ENCODE peak calls at places on chromosomes 5 and 9, in ten cellular contexts. P, W, T, X, Q, G, V, O, Y and Z are unnamed samples.

GRCh38 chr5:175715627-175716522 is 58.0 kb downstream of the HRH2 start:
- DNase-seq in P (no peak), W (no peak), T (no peak), X (no peak), Q (no peak), G (no peak), V (no peak), O (no peak), Y (no peak), Z (no peak)

GRCh38 chr9:135437259-135437658 is 42.3 kb upstream of the PPP1R26 start:
- DNase-seq in P (no peak), W (no peak), T (no peak), X (no peak), Q (no peak), G (no peak), V (no peak), O (no peak), Y (no peak), Z (no peak)

GRCh38 chr9:124450241-124450924 is at the start of gene ADGRD2:
- DNase-seq in P (peak; percentile 83), W (no peak), T (no peak), X (no peak), Q (peak; percentile 40), G (peak; percentile 37), V (peak; percentile 98), O (no peak), Y (peak; percentile 23), Z (peak; percentile 15)

GRCh38 chr5:177447066-177447610 is 524 bp downstream of the PRR7 start:
- DNase-seq in P (peak; percentile 82), W (peak; percentile 83), T (peak; percentile 83), X (no peak), Q (peak; percentile 94), G (peak; percentile 53), V (peak; percentile 97), O (no peak), Y (peak; percentile 74), Z (peak; percentile 67)

GRCh38 chr5:35869705-35870277 is 13.1 kb downstream of the IL7R start:
- DNase-seq in P (no peak), W (no peak), T (no peak), X (no peak), Q (no peak), G (no peak), V (no peak), O (no peak), Y (no peak), Z (no peak)

GRCh38 chr5:109529520-109529919 is 119.7 kb upstream of the PJA2 start:
- DNase-seq in P (no peak), W (no peak), T (no peak), X (no peak), Q (no peak), G (peak; percentile 66), V (no peak), O (no peak), Y (peak; percentile 42), Z (peak; percentile 57)

GRCh38 chr9:8825600-8826147 is 1026.1 kb upstream of the DMAC1 start:
- DNase-seq in P (no peak), W (no peak), T (no peak), X (no peak), Q (no peak), G (no peak), V (no peak), O (no peak), Y (no peak), Z (no peak)

GRCh38 chr9:93829271-93830223 is 125.6 kb downstream of the BARX1 start:
- DNase-seq in P (no peak), W (no peak), T (no peak), X (no peak), Q (no peak), G (no peak), V (peak; percentile 18), O (no peak), Y (no peak), Z (no peak)

GRCh38 chr5:168611163-168611562 is 32.0 kb upstream of the PANK3 start:
- DNase-seq in P (no peak), W (no peak), T (no peak), X (no peak), Q (no peak), G (peak; percentile 52), V (no peak), O (no peak), Y (peak; percentile 59), Z (no peak)

GRCh38 chr9:91711755-91712591 is 238.1 kb downstream of the ROR2 start:
- DNase-seq in P (no peak), W (peak; percentile 74), T (peak; percentile 76), X (no peak), Q (no peak), G (peak; percentile 72), V (no peak), O (no peak), Y (no peak), Z (no peak)

GRCh38 chr5:65480306-65480865 is 1.3 kb downstream of the ADAMTS6 start:
- DNase-seq in P (peak; percentile 52), W (no peak), T (peak; percentile 26), X (peak; percentile 48), Q (no peak), G (peak; percentile 87), V (no peak), O (no peak), Y (peak; percentile 92), Z (peak; percentile 67)

GRCh38 chr9:11025775-11026174 is 413.0 kb upstream of the PTPRD start:
- DNase-seq in P (no peak), W (no peak), T (no peak), X (no peak), Q (no peak), G (no peak), V (no peak), O (no peak), Y (no peak), Z (no peak)

GRCh38 chr9:89382026-89382986 is 64.0 kb downstream of the SECISBP2 start:
- DNase-seq in P (no peak), W (no peak), T (no peak), X (no peak), Q (peak; percentile 69), G (no peak), V (peak; percentile 57), O (no peak), Y (no peak), Z (no peak)

GRCh38 chr5:145295236-145295635 is 539.9 kb downstream of the PRELID2 start:
- DNase-seq in P (no peak), W (no peak), T (no peak), X (no peak), Q (no peak), G (no peak), V (no peak), O (no peak), Y (peak; percentile 3), Z (no peak)

GRCh38 chr5:106825379-106825778 is 845.4 kb downstream of the EFNA5 start:
- DNase-seq in P (no peak), W (no peak), T (no peak), X (no peak), Q (no peak), G (peak; percentile 5), V (no peak), O (no peak), Y (peak; percentile 59), Z (no peak)

GRCh38 chr5:157596449-157596848 is 20.9 kb upstream of the ADAM19 start:
- DNase-seq in P (no peak), W (no peak), T (peak; percentile 51), X (peak; percentile 30), Q (no peak), G (peak; percentile 61), V (no peak), O (no peak), Y (no peak), Z (no peak)

GRCh38 chr5:75514323-75514722 is 2.6 kb downstream of the POLK start:
- DNase-seq in P (no peak), W (no peak), T (no peak), X (no peak), Q (no peak), G (no peak), V (no peak), O (no peak), Y (no peak), Z (no peak)

GRCh38 chr5:91641730-91642350 is 258.7 kb upstream of the ARRDC3 start:
- DNase-seq in P (peak; percentile 34), W (no peak), T (no peak), X (peak; percentile 80), Q (no peak), G (peak; percentile 36), V (peak; percentile 4), O (peak; percentile 4), Y (peak; percentile 85), Z (no peak)

GRCh38 chr9:20499013-20499412 is 123.3 kb downstream of the MLLT3 start:
- DNase-seq in P (no peak), W (no peak), T (no peak), X (no peak), Q (no peak), G (no peak), V (no peak), O (no peak), Y (no peak), Z (no peak)

GRCh38 chr5:78576376-78576775 is 72.2 kb downstream of the LHFPL2 start:
- DNase-seq in P (no peak), W (no peak), T (no peak), X (no peak), Q (no peak), G (no peak), V (no peak), O (no peak), Y (no peak), Z (no peak)

GRCh38 chr5:2751592-2752021 is at the start of gene IRX2:
- DNase-seq in P (peak; percentile 92), W (no peak), T (no peak), X (no peak), Q (no peak), G (peak; percentile 98), V (peak; percentile 97), O (no peak), Y (no peak), Z (peak; percentile 68)

GRCh38 chr5:17860660-17861315 is 226.5 kb downstream of the TAF11L14 start:
- DNase-seq in P (no peak), W (no peak), T (no peak), X (no peak), Q (no peak), G (peak; percentile 4), V (no peak), O (no peak), Y (peak; percentile 70), Z (no peak)

GRCh38 chr5:61701877-61702602 is 370.0 kb downstream of the ZSWIM6 start:
- DNase-seq in P (no peak), W (no peak), T (no peak), X (no peak), Q (no peak), G (no peak), V (no peak), O (no peak), Y (no peak), Z (no peak)

GRCh38 chr5:88883059-88883565 is at the start of gene MEF2C:
- DNase-seq in P (peak; percentile 75), W (peak; percentile 57), T (no peak), X (peak; percentile 97), Q (peak; percentile 80), G (peak; percentile 87), V (peak; percentile 84), O (no peak), Y (peak; percentile 85), Z (peak; percentile 24)

GRCh38 chr5:148094336-148094735 is 30.6 kb downstream of the SPINK5 start:
- DNase-seq in P (no peak), W (no peak), T (no peak), X (no peak), Q (no peak), G (no peak), V (no peak), O (no peak), Y (no peak), Z (no peak)

GRCh38 chr5:91535508-91535907 is 152.4 kb upstream of the ARRDC3 start:
- DNase-seq in P (no peak), W (no peak), T (no peak), X (no peak), Q (no peak), G (no peak), V (no peak), O (no peak), Y (peak; percentile 77), Z (no peak)

GRCh38 chr5:29230526-29231050 is 1962.9 kb upstream of the CDH6 start:
- DNase-seq in P (no peak), W (no peak), T (no peak), X (no peak), Q (no peak), G (no peak), V (no peak), O (no peak), Y (no peak), Z (no peak)

GRCh38 chr9:109422641-109423040 is 75.5 kb downstream of the PTPN3 start:
- DNase-seq in P (no peak), W (no peak), T (no peak), X (no peak), Q (no peak), G (no peak), V (no peak), O (no peak), Y (no peak), Z (no peak)